ENCODE peak calls at places on chromosome 17, in five cellular contexts. R is iris pigment epithelial cell, P is gastrocnemius medialis, U is T-helper 2 cell, D is left colon. J is an unnamed sample.

GRCh38 chr17:1875597-1875996 is 45.8 kb downstream of the RPA1 start:
- DNase-seq in U (no peak), R (no peak), P (no peak), D (no peak), J (no peak)

GRCh38 chr17:72120878-72121163 is at the start of gene SOX9:
- DNase-seq in U (no peak), P (peak; percentile 93), D (peak; percentile 82), R (peak; percentile 89), J (peak; percentile 76)

GRCh38 chr17:21460358-21460757 is 84.2 kb downstream of the KCNJ12 start:
- DNase-seq in P (no peak), R (peak; percentile 99), U (no peak), D (no peak), J (no peak)

GRCh38 chr17:33016920-33017319 is 25.3 kb downstream of the SPACA3 start:
- DNase-seq in R (no peak), D (no peak), U (no peak), P (no peak), J (no peak)

GRCh38 chr17:50149425-50150353 is 788 bp downstream of the PPP1R9B start:
- DNase-seq in U (peak; percentile 77), R (peak; percentile 69), D (peak; percentile 77), P (peak; percentile 48), J (no peak)

GRCh38 chr17:7548585-7549400 is at the start of gene TNFSF12:
- DNase-seq in R (no peak), D (peak; percentile 81), P (peak; percentile 35), U (peak; percentile 70), J (peak; percentile 66)

GRCh38 chr17:40139566-40140058 is 725 bp upstream of the CASC3 start:
- DNase-seq in R (no peak), D (peak; percentile 38), U (no peak), P (peak; percentile 35), J (peak; percentile 38)

GRCh38 chr17:62627904-62628603 is 584 bp downstream of the MRC2 start:
- DNase-seq in D (peak; percentile 23), P (no peak), U (peak; percentile 74), R (peak; percentile 79), J (peak; percentile 64)

GRCh38 chr17:83000738-83001137 is 78.7 kb upstream of the METRNL start:
- DNase-seq in R (no peak), P (no peak), D (no peak), U (no peak), J (no peak)

GRCh38 chr17:2883544-2884203 is 87.4 kb downstream of the RAP1GAP2 start:
- DNase-seq in P (no peak), D (no peak), R (peak; percentile 15), U (no peak), J (no peak)

GRCh38 chr17:77810536-77810935 is 148.0 kb upstream of the TNRC6C start:
- DNase-seq in U (no peak), D (no peak), R (peak; percentile 66), P (peak; percentile 76), J (no peak)

GRCh38 chr17:77320501-77321256 is 179.9 kb downstream of the SEC14L1 start:
- DNase-seq in U (no peak), D (peak; percentile 43), R (peak; percentile 54), P (peak; percentile 47), J (no peak)

GRCh38 chr17:82912571-82913089 is 72.8 kb upstream of the ZNF750 start:
- DNase-seq in P (peak; percentile 98), U (no peak), D (no peak), R (no peak), J (no peak)

GRCh38 chr17:72305472-72305871 is 184.7 kb downstream of the SOX9 start:
- DNase-seq in P (no peak), D (no peak), U (no peak), R (peak; percentile 23), J (no peak)

GRCh38 chr17:74769266-74769855 is 6.8 kb downstream of the NAT9 start:
- DNase-seq in U (no peak), D (no peak), R (no peak), P (no peak), J (no peak)

GRCh38 chr17:41178341-41178740 is 320 bp upstream of the KRTAP4-2 start:
- DNase-seq in D (no peak), R (peak; percentile 55), U (no peak), P (no peak), J (no peak)

GRCh38 chr17:37770631-37771518 is 26.0 kb upstream of the HNF1B start:
- DNase-seq in D (peak; percentile 86), P (no peak), R (peak; percentile 63), U (peak; percentile 24), J (no peak)

GRCh38 chr17:10292057-10292931 is 80.5 kb downstream of the MYH13 start:
- DNase-seq in P (peak; percentile 36), D (no peak), U (no peak), R (no peak), J (no peak)

J was measured in GM12891.